ENCODE peak calls at places on chromosomes 3 and 15, in nine cellular contexts. O, G, D, K, E, C, Z, I and M are unnamed samples.

GRCh38 chr15:80549191-80549590 is 145.0 kb downstream of the ARNT2 start:
- DNase-seq in O (no peak), G (no peak), D (no peak), K (no peak), E (peak; percentile 52), C (no peak), Z (no peak), I (peak; percentile 65), M (no peak)

GRCh38 chr3:100438623-100438974 is 37.3 kb downstream of the LNP1 start:
- DNase-seq in O (no peak), G (no peak), D (no peak), K (no peak), E (peak; percentile 23), C (no peak), Z (no peak), I (no peak), M (no peak)

GRCh38 chr15:50145451-50145872 is 26.4 kb upstream of the ATP8B4 start:
- DNase-seq in O (no peak), G (peak; percentile 72), D (peak; percentile 17), K (peak; percentile 37), E (peak; percentile 78), C (peak; percentile 53), Z (no peak), I (peak; percentile 73), M (peak; percentile 63)

GRCh38 chr3:85141-85540 is 111.4 kb upstream of the CHL1 start:
- DNase-seq in O (no peak), G (no peak), D (no peak), K (no peak), E (no peak), C (no peak), Z (no peak), I (no peak), M (peak; percentile 50)

GRCh38 chr3:135851201-135852061 is 114.1 kb upstream of the PPP2R3A start:
- DNase-seq in O (no peak), G (no peak), D (no peak), K (no peak), E (peak; percentile 32), C (no peak), Z (no peak), I (peak; percentile 37), M (no peak)

GRCh38 chr15:32651229-32651837 is 9.8 kb downstream of the SCG5 start:
- DNase-seq in O (peak; percentile 68), G (peak; percentile 42), D (peak; percentile 66), K (no peak), E (peak; percentile 69), C (peak; percentile 70), Z (no peak), I (peak; percentile 29), M (peak; percentile 32)

GRCh38 chr15:72229076-72229946 is 1.7 kb downstream of the PKM start:
- DNase-seq in O (no peak), G (peak; percentile 49), D (peak; percentile 25), K (no peak), E (peak; percentile 46), C (peak; percentile 22), Z (no peak), I (peak; percentile 33), M (no peak)

GRCh38 chr3:45816544-45816943 is 20.2 kb upstream of the SLC6A20 start:
- DNase-seq in O (no peak), G (no peak), D (no peak), K (no peak), E (peak; percentile 61), C (no peak), Z (peak; percentile 31), I (peak; percentile 6), M (no peak)

GRCh38 chr15:67048281-67049279 is 16.8 kb upstream of the SMAD3 start:
- DNase-seq in O (peak; percentile 73), G (no peak), D (no peak), K (no peak), E (peak; percentile 97), C (no peak), Z (no peak), I (peak; percentile 84), M (peak; percentile 75)

GRCh38 chr15:34701536-34701935 is 53.3 kb downstream of the GJD2 start:
- DNase-seq in O (no peak), G (peak; percentile 58), D (no peak), K (no peak), E (no peak), C (no peak), Z (no peak), I (no peak), M (no peak)

GRCh38 chr3:148794357-148794756 is 33.3 kb upstream of the CPB1 start:
- DNase-seq in O (peak; percentile 6), G (no peak), D (no peak), K (no peak), E (no peak), C (no peak), Z (no peak), I (no peak), M (no peak)

GRCh38 chr15:74208496-74208895 is 5.9 kb upstream of the STRA6 start:
- DNase-seq in O (no peak), G (no peak), D (no peak), K (no peak), E (no peak), C (no peak), Z (no peak), I (no peak), M (no peak)

GRCh38 chr15:29131336-29132109 is 138.1 kb downstream of the NSMCE3 start:
- DNase-seq in O (no peak), G (peak; percentile 18), D (no peak), K (no peak), E (no peak), C (no peak), Z (no peak), I (no peak), M (no peak)

GRCh38 chr15:86263235-86263634 is 183.6 kb downstream of the AGBL1 start:
- DNase-seq in O (no peak), G (no peak), D (no peak), K (no peak), E (peak; percentile 62), C (no peak), Z (no peak), I (no peak), M (no peak)

GRCh38 chr3:50124363-50125226 is 30.5 kb upstream of the SEMA3F start:
- DNase-seq in O (no peak), G (peak; percentile 60), D (no peak), K (no peak), E (no peak), C (no peak), Z (no peak), I (no peak), M (no peak)

GRCh38 chr3:182925330-182925943 is 54.9 kb downstream of the DCUN1D1 start:
- DNase-seq in O (no peak), G (no peak), D (no peak), K (no peak), E (peak; percentile 95), C (peak; percentile 99), Z (no peak), I (no peak), M (no peak)

GRCh38 chr3:120171134-120171863 is 77.1 kb upstream of the GSK3B start:
- DNase-seq in O (no peak), G (no peak), D (no peak), K (no peak), E (no peak), C (no peak), Z (no peak), I (no peak), M (no peak)

GRCh38 chr15:74144153-74144775 is 13.9 kb downstream of the ISLR2 start:
- DNase-seq in O (no peak), G (peak; percentile 15), D (no peak), K (no peak), E (no peak), C (no peak), Z (no peak), I (peak; percentile 38), M (peak; percentile 65)

GRCh38 chr3:17491601-17492000 is 250.8 kb downstream of the TBC1D5 start:
- DNase-seq in O (no peak), G (no peak), D (no peak), K (peak; percentile 10), E (peak; percentile 66), C (no peak), Z (no peak), I (no peak), M (no peak)

GRCh38 chr3:141430326-141430725 is 56.5 kb upstream of the RASA2 start:
- DNase-seq in O (no peak), G (peak; percentile 70), D (no peak), K (no peak), E (no peak), C (no peak), Z (no peak), I (no peak), M (no peak)

GRCh38 chr3:41430886-41431285 is 231.6 kb downstream of the CTNNB1 start:
- DNase-seq in O (no peak), G (no peak), D (no peak), K (no peak), E (no peak), C (no peak), Z (no peak), I (no peak), M (no peak)

GRCh38 chr3:174863488-174863887 is 4.4 kb downstream of the NAALADL2 start:
- DNase-seq in O (peak; percentile 59), G (no peak), D (no peak), K (no peak), E (peak; percentile 95), C (no peak), Z (peak; percentile 71), I (no peak), M (no peak)

GRCh38 chr15:40743921-40744809 is 10.9 kb downstream of the RMDN3 start:
- DNase-seq in O (no peak), G (no peak), D (no peak), K (no peak), E (peak; percentile 93), C (peak; percentile 93), Z (no peak), I (peak; percentile 74), M (no peak)